ENCODE peak calls at places on chromosome 16, in nine cellular contexts. C is A549, O is GM23338, D is HepG2, T is SK-N-SH, J is K562, E is HCT116, F is HL-60, S is GM12878. P is an unnamed sample.

GRCh38 chr16:48963901-48964615 is 317.6 kb downstream of the CBLN1 start:
- DNase-seq in C (no peak), O (no peak), D (no peak), T (no peak), J (no peak), E (peak; percentile 74), F (no peak), S (no peak), P (peak; percentile 61)

GRCh38 chr16:1532081-1532760 is 1.2 kb upstream of the TMEM204 start:
- DNase-seq in C (no peak), O (no peak), D (no peak), T (no peak), J (no peak), E (no peak), F (no peak), S (no peak), P (no peak)

GRCh38 chr16:70744366-70744765 is 56.6 kb downstream of the VAC14 start:
- DNase-seq in C (no peak), O (no peak), D (no peak), T (no peak), J (no peak), E (no peak), F (no peak), S (no peak), P (no peak)

GRCh38 chr16:61813339-61813738 is 222.9 kb downstream of the CDH8 start:
- DNase-seq in C (no peak), O (no peak), D (no peak), T (no peak), J (no peak), E (no peak), F (no peak), S (no peak), P (no peak)

GRCh38 chr16:4768549-4769305 is 1.8 kb upstream of the ZNF500 start:
- DNase-seq in C (peak; percentile 96), O (peak; percentile 99), D (peak; percentile 93), T (peak; percentile 95), J (peak; percentile 98), E (peak; percentile 90), F (peak; percentile 95), S (peak; percentile 76), P (peak; percentile 92)

GRCh38 chr16:976389-976931 is 5.1 kb upstream of the SOX8 start:
- DNase-seq in C (no peak), O (no peak), D (no peak), T (no peak), J (peak; percentile 21), E (no peak), F (no peak), S (no peak), P (no peak)

GRCh38 chr16:714558-715447 is at the start of gene METRN:
- DNase-seq in C (peak; percentile 83), O (peak; percentile 95), D (peak; percentile 61), T (peak; percentile 92), J (peak; percentile 95), E (no peak), F (peak; percentile 82), S (no peak), P (no peak)

GRCh38 chr16:87384162-87384999 is 805 bp upstream of the FBXO31 start:
- DNase-seq in C (peak; percentile 42), O (peak; percentile 79), D (peak; percentile 57), T (peak; percentile 82), J (no peak), E (no peak), F (no peak), S (no peak), P (no peak)

GRCh38 chr16:47504599-47504998 is 43.5 kb downstream of the PHKB start:
- DNase-seq in C (no peak), O (no peak), D (no peak), T (no peak), J (no peak), E (no peak), F (no peak), S (no peak), P (no peak)

GRCh38 chr16:22232277-22233049 is 26.4 kb downstream of the EEF2K start:
- DNase-seq in C (peak; percentile 87), O (no peak), D (peak; percentile 93), T (no peak), J (peak; percentile 33), E (peak; percentile 92), F (no peak), S (no peak), P (peak; percentile 15)

GRCh38 chr16:14502932-14503741 is 126.9 kb downstream of the PARN start:
- DNase-seq in C (no peak), O (no peak), D (no peak), T (no peak), J (peak; percentile 38), E (no peak), F (no peak), S (peak; percentile 79), P (no peak)

DNA sequence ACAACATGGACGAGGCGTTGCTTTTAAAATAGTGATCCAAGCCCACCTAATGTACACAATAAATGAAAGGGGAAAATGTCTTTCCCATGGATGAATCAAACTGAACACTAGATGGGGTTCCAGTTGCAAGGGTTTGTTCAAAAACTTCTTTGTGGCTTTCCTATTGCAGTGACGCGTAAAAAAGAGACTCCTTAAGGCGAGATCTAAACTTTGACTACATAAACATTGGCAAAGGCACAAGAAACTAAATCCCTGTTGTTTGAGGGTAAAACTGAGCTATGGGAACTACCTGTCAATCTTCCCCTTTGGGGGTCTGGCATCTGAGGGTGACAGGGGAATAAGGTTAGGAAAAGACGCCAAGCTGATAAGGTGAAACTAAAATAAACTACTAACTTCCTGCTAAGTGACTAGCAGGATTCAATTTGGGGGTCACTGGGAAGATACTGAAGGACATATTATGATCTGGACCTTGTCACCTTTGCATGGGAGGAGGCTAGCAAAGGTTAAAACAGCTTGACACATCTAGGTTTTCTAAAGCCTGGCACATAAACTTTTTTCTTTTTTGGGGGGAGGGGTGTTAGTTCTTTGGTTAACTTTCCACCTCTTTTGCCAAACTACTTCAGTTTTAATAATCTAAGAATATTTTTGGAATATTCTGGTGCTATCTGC is 4.7 kb downstream of the SALL1 start:
- DNase-seq in C (no peak), O (no peak), D (no peak), T (peak; percentile 24), J (no peak), E (no peak), F (no peak), S (no peak), P (no peak)
- H3K4me3 ChIP-seq in C (no peak overlapping the region), O (no peak overlapping the region), D (no peak overlapping the region), T (no peak overlapping the region), J (no peak overlapping the region), E (no peak overlapping the region), F (no peak overlapping the region), S (no peak overlapping the region), P (no peak overlapping the region)

GRCh38 chr16:10039220-10040096 is 142.8 kb downstream of the GRIN2A start:
- DNase-seq in C (peak; percentile 8), O (peak; percentile 75), D (no peak), T (peak; percentile 77), J (no peak), E (no peak), F (no peak), S (no peak), P (no peak)
- H3K27ac ChIP-seq in C (no peak overlapping the region), O (peak overlapping the region; percentile 78), D (no peak overlapping the region), T (peak overlapping the region; percentile 17), J (no peak overlapping the region), E (no peak overlapping the region), F (no peak overlapping the region), S (no peak overlapping the region), P (peak overlapping the region; percentile 55)

GRCh38 chr16:84942786-84943185 is 68.5 kb downstream of the ZDHHC7 start:
- DNase-seq in C (no peak), O (no peak), D (no peak), T (no peak), J (no peak), E (no peak), F (no peak), S (no peak), P (no peak)

GRCh38 chr16:84940670-84941551 is 70.4 kb downstream of the ZDHHC7 start:
- DNase-seq in C (no peak), O (no peak), D (no peak), T (peak; percentile 93), J (no peak), E (no peak), F (no peak), S (no peak), P (no peak)

GRCh38 chr16:84937196-84937935 is 74.0 kb downstream of the ZDHHC7 start:
- DNase-seq in C (no peak), O (no peak), D (no peak), T (no peak), J (no peak), E (no peak), F (no peak), S (no peak), P (no peak)

GRCh38 chr16:84943620-84944019 is 67.7 kb downstream of the ZDHHC7 start:
- DNase-seq in C (no peak), O (no peak), D (no peak), T (no peak), J (no peak), E (no peak), F (no peak), S (no peak), P (no peak)

DNA sequence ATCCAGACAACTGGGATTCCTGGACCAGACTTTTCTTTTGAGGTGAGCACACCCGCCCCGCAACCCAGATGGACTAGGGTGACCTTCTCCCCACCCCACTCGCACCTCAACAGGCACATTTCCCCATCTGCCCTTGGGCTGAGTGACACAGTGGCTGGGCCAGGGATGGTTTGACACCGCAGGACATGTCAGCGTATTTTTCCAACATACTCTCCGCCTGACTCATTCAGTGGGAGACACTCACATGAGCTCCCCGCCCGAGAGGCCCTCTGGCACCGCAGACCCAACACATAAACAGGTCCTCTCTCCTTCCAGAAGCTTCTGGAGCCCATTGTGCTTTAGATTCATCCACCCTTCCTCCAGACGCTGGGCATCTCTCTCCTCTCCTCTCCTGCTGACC is 69.4 kb downstream of the ZDHHC7 start:
- DNase-seq in C (no peak), O (no peak), D (no peak), T (no peak), J (no peak), E (no peak), F (no peak), S (no peak), P (no peak)
- TF ChIP-seq REST in C (no peak), O (no peak), D (no peak), T (no peak), J (no peak), E (no peak), F (no peak), S (no peak), P (no peak)

GRCh38 chr16:67459858-67460144 is 21.2 kb downstream of the ATP6V0D1 start:
- DNase-seq in C (no peak), O (no peak), D (no peak), T (no peak), J (no peak), E (no peak), F (no peak), S (no peak), P (no peak)

GRCh38 chr16:67460168-67460567 is 20.8 kb downstream of the ATP6V0D1 start:
- DNase-seq in C (no peak), O (no peak), D (no peak), T (no peak), J (peak; percentile 89), E (no peak), F (no peak), S (no peak), P (no peak)

GRCh38 chr16:67458121-67458641 is 22.8 kb downstream of the ATP6V0D1 start:
- DNase-seq in C (no peak), O (no peak), D (no peak), T (no peak), J (no peak), E (no peak), F (no peak), S (no peak), P (no peak)

GRCh38 chr16:67457611-67458010 is 23.3 kb downstream of the ATP6V0D1 start:
- DNase-seq in C (no peak), O (no peak), D (no peak), T (no peak), J (no peak), E (no peak), F (no peak), S (no peak), P (no peak)

GRCh38 chr16:67459066-67459857 is 21.7 kb downstream of the ATP6V0D1 start:
- DNase-seq in C (no peak), O (no peak), D (peak; percentile 70), T (peak; percentile 38), J (no peak), E (no peak), F (no peak), S (no peak), P (no peak)
- H3K4me3 ChIP-seq in C (no peak overlapping the region), O (no peak overlapping the region), D (no peak overlapping the region), T (no peak overlapping the region), J (no peak overlapping the region), E (no peak overlapping the region), F (no peak overlapping the region), S (no peak overlapping the region), P (no peak overlapping the region)

P was measured in Panc1.